ENCODE peak calls at places on chromosomes 4 and X, in nine cellular contexts. P is activated CD8-positive, alpha-beta memory T cell treated with anti-CD3 and anti-CD28 coated beads for 1 hour; H is AG10803; O is NCI-H2107; Z is Right ventricle myocardium superior; D is MV-4-11; I is stimulated activated CD4-positive, alpha-beta T cell treated with anti-CD3 and anti-CD28 coated beads, TNF-alpha, amount 100 ng/mL, for 4 hours; F is KG1; L is activated CD4-positive, alpha-beta T cell treated with anti-CD3 and anti-CD28 coated beads, Interleukin-2, amount 50 U/mL, for 1 hour. R is an unnamed sample.

GRCh38 chrX:39162322-39162721 is 361.1 kb downstream of the MID1IP1 start:
- DNase-seq in P (no peak), H (no peak), O (no peak), Z (peak), D (no peak), I (peak), F (no peak), L (peak), R (no peak)

GRCh38 chrX:38165023-38165422 is 55.6 kb downstream of the SRPX start:
- DNase-seq in P (no peak), H (no peak), O (no peak), Z (no peak), D (peak), I (no peak), F (no peak), L (no peak), R (no peak)

GRCh38 chrX:145673851-145674250 is 143.8 kb upstream of the SLITRK2 start:
- DNase-seq in P (no peak), H (no peak), O (no peak), Z (no peak), D (no peak), I (no peak), F (no peak), L (no peak), R (no peak)

GRCh38 chr4:173025131-173025530 is 143.5 kb upstream of the GALNT7 start:
- DNase-seq in P (no peak), H (peak), O (peak), Z (no peak), D (peak), I (no peak), F (no peak), L (no peak), R (no peak)

GRCh38 chr4:1413221-1413663 is 7.0 kb upstream of the NKX1-1 start:
- DNase-seq in P (no peak), H (no peak), O (no peak), Z (peak), D (no peak), I (no peak), F (no peak), L (no peak), R (peak)

GRCh38 chr4:102578819-102579218 is 77.7 kb downstream of the NFKB1 start:
- DNase-seq in P (no peak), H (no peak), O (no peak), Z (no peak), D (no peak), I (no peak), F (no peak), L (no peak), R (no peak)

GRCh38 chr4:8004066-8004465 is 64.4 kb upstream of the AFAP1 start:
- DNase-seq in P (no peak), H (no peak), O (no peak), Z (peak), D (no peak), I (no peak), F (no peak), L (no peak), R (no peak)

GRCh38 chr4:102343964-102344519 is 1.2 kb downstream of the SLC39A8 start:
- DNase-seq in P (no peak), H (no peak), O (no peak), Z (no peak), D (peak), I (no peak), F (no peak), L (peak), R (peak)

GRCh38 chrX:11558972-11559371 is 106.7 kb downstream of the ARHGAP6 start:
- DNase-seq in P (peak), H (no peak), O (no peak), Z (no peak), D (peak), I (peak), F (no peak), L (peak), R (no peak)

GRCh38 chrX:9486786-9487185 is 21.9 kb downstream of the TBL1X start:
- DNase-seq in P (no peak), H (no peak), O (no peak), Z (no peak), D (no peak), I (no peak), F (no peak), L (no peak), R (no peak)

GRCh38 chr4:7192252-7193039 is at the start of gene SORCS2:
- DNase-seq in P (peak), H (peak), O (peak), Z (peak), D (no peak), I (no peak), F (no peak), L (peak), R (peak)

GRCh38 chrX:153336128-153336894 is 2.4 kb downstream of the ZNF275 start:
- DNase-seq in P (no peak), H (no peak), O (no peak), Z (no peak), D (no peak), I (no peak), F (no peak), L (no peak), R (no peak)

GRCh38 chrX:153469811-153470410 is 465 bp downstream of the HAUS7 start:
- DNase-seq in P (no peak), H (peak), O (no peak), Z (no peak), D (no peak), I (no peak), F (no peak), L (no peak), R (no peak)

GRCh38 chrX:148871422-148872152 is 371.2 kb downstream of the AFF2 start:
- DNase-seq in P (no peak), H (peak), O (no peak), Z (no peak), D (no peak), I (no peak), F (no peak), L (no peak), R (no peak)

GRCh38 chr4:2352171-2352570 is 66.3 kb downstream of the ZFYVE28 start:
- DNase-seq in P (no peak), H (no peak), O (no peak), Z (no peak), D (no peak), I (no peak), F (no peak), L (no peak), R (peak)

GRCh38 chr4:88938138-88938537 is 118.8 kb downstream of the FAM13A start:
- DNase-seq in P (no peak), H (peak), O (no peak), Z (no peak), D (no peak), I (no peak), F (no peak), L (no peak), R (no peak)

GRCh38 chr4:11416071-11416766 is 12.5 kb downstream of the HS3ST1 start:
- DNase-seq in P (no peak), H (no peak), O (no peak), Z (no peak), D (no peak), I (no peak), F (no peak), L (no peak), R (no peak)

GRCh38 chr4:145937021-145937861 is 1.4 kb downstream of the ZNF827 start:
- DNase-seq in P (peak), H (peak), O (no peak), Z (peak), D (no peak), I (peak), F (no peak), L (peak), R (peak)

GRCh38 chr4:53598901-53599300 is 7.6 kb upstream of the LNX1 start:
- DNase-seq in P (no peak), H (no peak), O (no peak), Z (no peak), D (no peak), I (no peak), F (no peak), L (no peak), R (no peak)

GRCh38 chr4:140242357-140243284 is 88.6 kb upstream of the MAML3 start:
- DNase-seq in P (no peak), H (no peak), O (peak), Z (no peak), D (peak), I (no peak), F (peak), L (no peak), R (no peak)

GRCh38 chr4:89438102-89438831 is 130.7 kb upstream of the GPRIN3 start:
- DNase-seq in P (peak), H (peak), O (no peak), Z (no peak), D (peak), I (peak), F (no peak), L (peak), R (no peak)

GRCh38 chr4:154399259-154399974 is 92.2 kb downstream of the DCHS2 start:
- DNase-seq in P (no peak), H (peak), O (no peak), Z (no peak), D (no peak), I (no peak), F (no peak), L (no peak), R (no peak)

GRCh38 chr4:149176019-149176418 is 639.6 kb downstream of the IQCM start:
- DNase-seq in P (no peak), H (no peak), O (no peak), Z (no peak), D (no peak), I (no peak), F (no peak), L (no peak), R (no peak)

GRCh38 chr4:4852591-4853362 is 6.7 kb upstream of the MSX1 start:
- DNase-seq in P (no peak), H (peak), O (no peak), Z (peak), D (peak), I (no peak), F (no peak), L (no peak), R (peak)

GRCh38 chrX:136660896-136661295 is 12.9 kb downstream of the CD40LG start:
- DNase-seq in P (no peak), H (no peak), O (no peak), Z (no peak), D (no peak), I (no peak), F (no peak), L (no peak), R (no peak)

GRCh38 chrX:22674947-22675346 is 324.8 kb upstream of the DDX53 start:
- DNase-seq in P (no peak), H (no peak), O (no peak), Z (no peak), D (no peak), I (no peak), F (no peak), L (no peak), R (no peak)

GRCh38 chrX:22134681-22135080 is 102.6 kb downstream of the PHEX start:
- DNase-seq in P (no peak), H (peak), O (no peak), Z (no peak), D (no peak), I (no peak), F (no peak), L (no peak), R (no peak)

GRCh38 chr4:34649716-34650115 is 1594.6 kb downstream of the ARAP2 start:
- DNase-seq in P (no peak), H (no peak), O (no peak), Z (no peak), D (no peak), I (no peak), F (no peak), L (no peak), R (no peak)

GRCh38 chrX:139691843-139692505 is 16.0 kb downstream of the MCF2 start:
- DNase-seq in P (no peak), H (no peak), O (no peak), Z (no peak), D (no peak), I (no peak), F (no peak), L (no peak), R (no peak)

GRCh38 chr4:107734120-107734519 is 14.1 kb upstream of the PAPSS1 start:
- DNase-seq in P (no peak), H (no peak), O (no peak), Z (no peak), D (no peak), I (no peak), F (no peak), L (no peak), R (no peak)